ENCODE peak calls at places on chromosomes 16 and 17, in six cellular contexts. P is HepG2, M is IMR-90, W is fibroblast of lung, G is colonic mucosa, U is endothelial cell of umbilical vein. J is an unnamed sample.

GRCh38 chr17:69423450-69423849 is 9.0 kb downstream of the MAP2K6 start:
- DNase-seq in P (no peak), M (no peak), W (no peak), G (no peak), U (peak; percentile 91), J (no peak)

GRCh38 chr16:69511641-69512040 is 54.1 kb upstream of the NFAT5 start:
- DNase-seq in P (no peak), M (no peak), W (no peak), G (no peak), U (no peak), J (no peak)

GRCh38 chr17:42179911-42180410 is 981 bp downstream of the KCNH4 start:
- DNase-seq in P (peak; percentile 47), M (peak; percentile 30), W (peak; percentile 28), G (peak; percentile 60), U (no peak), J (no peak)

GRCh38 chr16:28596840-28597691 is at the start of gene SULT1A2:
- DNase-seq in P (peak; percentile 83), M (no peak), W (no peak), G (peak; percentile 68), U (no peak), J (peak; percentile 86)

GRCh38 chr17:74870512-74870911 is 2.3 kb downstream of the FDXR start:
- DNase-seq in P (peak; percentile 67), M (peak; percentile 70), W (peak; percentile 36), G (no peak), U (no peak), J (no peak)

GRCh38 chr17:42210046-42210445 is 15.8 kb upstream of the GHDC start:
- DNase-seq in P (no peak), M (no peak), W (no peak), G (no peak), U (no peak), J (no peak)

GRCh38 chr16:54847207-54847606 is 83.5 kb upstream of the IRX5 start:
- DNase-seq in P (no peak), M (no peak), W (no peak), G (no peak), U (no peak), J (no peak)

GRCh38 chr16:79601092-79601977 is 798 bp upstream of the MAF start:
- DNase-seq in P (peak; percentile 72), M (no peak), W (peak; percentile 54), G (peak; percentile 65), U (peak; percentile 6), J (peak; percentile 88)

GRCh38 chr17:76714822-76715461 is 4.2 kb upstream of the MXRA7 start:
- DNase-seq in P (no peak), M (peak; percentile 59), W (peak; percentile 63), G (peak; percentile 83), U (peak; percentile 57), J (no peak)

GRCh38 chr17:78341559-78342437 is 18.1 kb downstream of the SOCS3 start:
- DNase-seq in P (no peak), M (peak; percentile 74), W (peak; percentile 86), G (peak; percentile 79), U (peak; percentile 43), J (peak; percentile 96)

DNA sequence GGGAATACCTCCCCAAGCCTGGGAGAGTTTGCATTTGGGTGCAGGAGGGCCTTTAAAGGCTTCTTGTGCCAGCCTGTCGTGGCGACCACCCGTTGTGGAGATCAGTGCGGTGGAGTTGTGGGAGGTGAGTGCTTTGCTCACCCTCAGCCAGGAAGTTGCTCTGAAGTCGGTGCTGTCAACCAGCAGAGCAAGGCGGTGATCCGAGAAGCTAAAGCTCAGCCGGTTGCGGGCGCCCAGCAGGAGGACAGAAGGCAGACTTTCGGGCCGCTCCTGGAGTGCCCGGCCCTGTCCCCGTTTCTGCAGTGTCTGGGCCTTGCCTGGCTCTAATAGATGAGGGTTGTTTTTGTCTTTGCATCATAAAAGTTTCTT is 1.4 kb downstream of the UBE2I start:
- DNase-seq in P (no peak), M (no peak), W (no peak), G (no peak), U (peak; percentile 29), J (no peak)
- H3K27ac ChIP-seq in P (peak overlapping the region; percentile 57), M (peak overlapping the region; percentile 45), W (peak overlapping the region; percentile 63), G (no peak overlapping the region), U (no peak overlapping the region), J (peak overlapping the region; percentile 41)

GRCh38 chr16:70638814-70639792 is 7.3 kb upstream of the IL34 start:
- DNase-seq in P (peak; percentile 71), M (peak; percentile 87), W (peak; percentile 91), G (no peak), U (no peak), J (no peak)
- H3K9ac ChIP-seq in P (no peak overlapping the region), M (no peak overlapping the region), W (no peak overlapping the region), G (no peak overlapping the region), U (no peak overlapping the region), J (no peak overlapping the region)

GRCh38 chr16:89157778-89158177 is 13.8 kb upstream of the CDH15 start:
- DNase-seq in P (no peak), M (no peak), W (no peak), G (no peak), U (no peak), J (no peak)

GRCh38 chr16:89155184-89155679 is 16.3 kb upstream of the CDH15 start:
- DNase-seq in P (no peak), M (peak; percentile 80), W (peak; percentile 87), G (peak; percentile 44), U (peak; percentile 67), J (peak; percentile 92)

GRCh38 chr16:89156740-89157645 is 14.6 kb upstream of the CDH15 start:
- DNase-seq in P (no peak), M (no peak), W (no peak), G (no peak), U (no peak), J (peak; percentile 71)

GRCh38 chr16:89154390-89155183 is 17.0 kb upstream of the CDH15 start:
- DNase-seq in P (no peak), M (no peak), W (no peak), G (no peak), U (no peak), J (peak; percentile 73)

DNA sequence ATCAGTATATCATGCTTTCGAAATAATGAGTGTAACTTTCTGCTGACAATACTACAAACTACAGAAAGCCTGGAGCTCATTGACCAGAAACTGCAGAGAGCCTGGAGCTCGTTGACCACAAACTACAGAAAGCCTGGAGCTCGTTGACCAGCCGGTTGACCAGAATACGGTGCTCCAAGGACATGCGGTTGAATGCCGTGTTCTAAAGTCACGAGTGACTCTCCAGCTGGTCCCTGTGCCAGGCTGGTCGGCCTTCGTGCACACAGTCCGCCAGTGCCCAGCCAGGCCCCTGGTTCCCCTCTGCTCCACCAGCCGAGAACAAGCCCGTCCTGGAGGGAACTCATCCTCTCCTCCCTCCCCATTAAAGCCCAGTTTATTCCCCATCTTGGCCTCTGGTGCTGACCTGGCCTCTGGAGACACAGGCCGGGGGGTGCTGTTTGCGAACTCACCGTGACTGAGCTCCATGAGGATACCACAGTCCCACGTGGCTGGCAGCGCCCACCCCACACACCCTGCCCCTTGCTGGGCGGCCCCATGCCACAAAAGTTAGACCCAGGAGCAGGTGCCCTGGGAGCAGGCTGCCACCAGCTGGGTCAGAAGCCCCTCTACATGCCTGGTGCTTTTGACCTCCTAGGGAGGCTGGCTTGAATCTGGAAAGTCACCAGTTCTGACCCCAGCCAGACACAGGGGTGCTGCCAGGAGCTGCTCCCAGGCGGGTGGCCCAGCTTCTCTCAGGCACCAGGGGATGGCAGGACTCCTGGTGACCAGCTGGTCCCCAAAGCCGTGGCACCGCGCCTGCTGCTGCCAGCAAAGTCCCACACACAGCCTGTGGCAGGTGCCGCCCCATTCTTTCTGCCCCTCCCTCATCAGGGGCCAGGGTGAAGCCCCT is 15.5 kb upstream of the CDH15 start:
- DNase-seq in P (no peak), M (no peak), W (no peak), G (no peak), U (no peak), J (peak; percentile 81)
- H3K4me3 ChIP-seq in P (no peak overlapping the region), M (no peak overlapping the region), W (no peak overlapping the region), G (no peak overlapping the region), U (no peak overlapping the region), J (no peak overlapping the region)

GRCh38 chr17:4189280-4189679 is 46.3 kb downstream of the CYB5D2 start:
- DNase-seq in P (no peak), M (no peak), W (no peak), G (no peak), U (peak; percentile 90), J (no peak)
- H3K27ac ChIP-seq in P (no peak overlapping the region), M (no peak overlapping the region), W (no peak overlapping the region), G (no peak overlapping the region), U (peak overlapping the region; percentile 57), J (no peak overlapping the region)

GRCh38 chr17:61218438-61218837 is 181.2 kb upstream of the TBX2 start:
- DNase-seq in P (no peak), M (peak; percentile 86), W (peak; percentile 61), G (no peak), U (no peak), J (no peak)
- H3K9ac ChIP-seq in P (no peak overlapping the region), M (peak overlapping the region; percentile 12), W (no peak overlapping the region), G (no peak overlapping the region), U (no peak overlapping the region), J (no peak overlapping the region)

DNA sequence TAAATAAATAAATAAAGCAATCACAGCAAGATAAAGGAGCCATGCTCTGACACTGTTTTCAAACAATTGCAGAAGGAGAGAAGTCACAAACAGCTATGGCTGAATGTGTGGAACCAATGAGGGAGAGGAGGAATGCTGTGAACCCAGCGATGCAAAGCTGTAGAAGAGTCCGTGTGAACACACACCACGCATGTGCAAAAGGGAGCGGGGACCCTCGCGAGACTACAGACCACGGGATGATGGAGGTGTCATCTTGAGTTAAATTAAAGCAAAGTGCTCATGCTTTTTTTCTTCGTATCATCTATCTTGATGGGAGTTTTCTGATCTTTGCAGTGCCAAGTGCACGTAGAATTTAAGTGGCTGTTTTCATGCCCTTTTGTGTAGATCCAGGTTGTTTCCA is 123.8 kb upstream of the CDH5 start:
- DNase-seq in P (no peak), M (no peak), W (no peak), G (no peak), U (no peak), J (no peak)
- H3K4me3 ChIP-seq in P (no peak overlapping the region), M (no peak overlapping the region), W (no peak overlapping the region), G (no peak overlapping the region), U (no peak overlapping the region), J (no peak overlapping the region)